ENCODE peak calls at places on chromosomes 5 and 9, in five cellular contexts. One of them, this sample, is unnamed.

GRCh38 chr5:143180751-143181150 is 222.7 kb downstream of the NR3C1 start:
- DNase-seq in AG10803: no peak
- DNase-seq in KG1: no peak
- DNase-seq in activated gamma-delta T cell treated with anti-CD3 and anti-CD28 coated beads, Interleukin-2, amount 50 U/mL, for 16 hours: no peak
- DNase-seq in amniotic stem cell: no peak
- DNase-seq in this sample: no peak

GRCh38 chr5:93598997-93599371 is 16.0 kb downstream of the NR2F1 start:
- DNase-seq in AG10803: no peak
- DNase-seq in KG1: no peak
- DNase-seq in activated gamma-delta T cell treated with anti-CD3 and anti-CD28 coated beads, Interleukin-2, amount 50 U/mL, for 16 hours: no peak
- DNase-seq in amniotic stem cell: no peak
- DNase-seq in this sample: no peak

GRCh38 chr9:78860806-78861475 is 564.0 kb downstream of the PSAT1 start:
- DNase-seq in AG10803: peak; percentile 86
- DNase-seq in KG1: no peak
- DNase-seq in activated gamma-delta T cell treated with anti-CD3 and anti-CD28 coated beads, Interleukin-2, amount 50 U/mL, for 16 hours: no peak
- DNase-seq in amniotic stem cell: no peak
- DNase-seq in this sample: peak; percentile 78

GRCh38 chr9:134558124-134558805 is 83.3 kb upstream of the COL5A1 start:
- DNase-seq in AG10803: no peak
- DNase-seq in KG1: no peak
- DNase-seq in activated gamma-delta T cell treated with anti-CD3 and anti-CD28 coated beads, Interleukin-2, amount 50 U/mL, for 16 hours: no peak
- DNase-seq in amniotic stem cell: no peak
- DNase-seq in this sample: no peak

GRCh38 chr9:112547712-112548440 is 61.2 kb downstream of the KIAA1958 start:
- DNase-seq in AG10803: no peak
- DNase-seq in KG1: no peak
- DNase-seq in activated gamma-delta T cell treated with anti-CD3 and anti-CD28 coated beads, Interleukin-2, amount 50 U/mL, for 16 hours: no peak
- DNase-seq in amniotic stem cell: no peak
- DNase-seq in this sample: no peak

GRCh38 chr5:88663793-88664216 is 219.2 kb downstream of the MEF2C start:
- DNase-seq in AG10803: no peak
- DNase-seq in KG1: no peak
- DNase-seq in activated gamma-delta T cell treated with anti-CD3 and anti-CD28 coated beads, Interleukin-2, amount 50 U/mL, for 16 hours: no peak
- DNase-seq in amniotic stem cell: no peak
- DNase-seq in this sample: no peak

GRCh38 chr5:173472164-173472563 is 143.9 kb upstream of the STC2 start:
- DNase-seq in AG10803: peak; percentile 98
- DNase-seq in KG1: no peak
- DNase-seq in activated gamma-delta T cell treated with anti-CD3 and anti-CD28 coated beads, Interleukin-2, amount 50 U/mL, for 16 hours: no peak
- DNase-seq in amniotic stem cell: peak; percentile 72
- DNase-seq in this sample: peak; percentile 61

GRCh38 chr9:120924698-120925534 is 1.7 kb downstream of the TRAF1 start:
- DNase-seq in AG10803: no peak
- DNase-seq in KG1: no peak
- DNase-seq in activated gamma-delta T cell treated with anti-CD3 and anti-CD28 coated beads, Interleukin-2, amount 50 U/mL, for 16 hours: peak; percentile 36
- DNase-seq in amniotic stem cell: no peak
- DNase-seq in this sample: no peak

GRCh38 chr9:137167752-137168574 is 1.9 kb downstream of the LRRC26 start:
- DNase-seq in AG10803: no peak
- DNase-seq in KG1: no peak
- DNase-seq in activated gamma-delta T cell treated with anti-CD3 and anti-CD28 coated beads, Interleukin-2, amount 50 U/mL, for 16 hours: no peak
- DNase-seq in amniotic stem cell: no peak
- DNase-seq in this sample: peak; percentile 56

GRCh38 chr5:10527281-10527950 is 36.5 kb upstream of the ANKRD33B start:
- DNase-seq in AG10803: peak; percentile 89
- DNase-seq in KG1: no peak
- DNase-seq in activated gamma-delta T cell treated with anti-CD3 and anti-CD28 coated beads, Interleukin-2, amount 50 U/mL, for 16 hours: no peak
- DNase-seq in amniotic stem cell: no peak
- DNase-seq in this sample: no peak

GRCh38 chr9:124810513-124811355 is 33.8 kb downstream of the OLFML2A start:
- DNase-seq in AG10803: peak; percentile 71
- DNase-seq in KG1: no peak
- DNase-seq in activated gamma-delta T cell treated with anti-CD3 and anti-CD28 coated beads, Interleukin-2, amount 50 U/mL, for 16 hours: no peak
- DNase-seq in amniotic stem cell: peak; percentile 43
- DNase-seq in this sample: peak; percentile 81

GRCh38 chr5:66796306-66797292 is 200.4 kb downstream of the MAST4 start:
- DNase-seq in AG10803: peak; percentile 3
- DNase-seq in KG1: no peak
- DNase-seq in activated gamma-delta T cell treated with anti-CD3 and anti-CD28 coated beads, Interleukin-2, amount 50 U/mL, for 16 hours: no peak
- DNase-seq in amniotic stem cell: no peak
- DNase-seq in this sample: no peak